ENCODE peak calls at places on chromosomes 4 and X, in nine cellular contexts. One of them, this sample, is unnamed.

GRCh38 chr4:183790661-183791060 is 114.4 kb upstream of the STOX2 start:
- DNase-seq in psoas muscle: no peak
- DNase-seq in activated T-cell treated with anti-CD3 and anti-CD28 coated beads, Interleukin-2, amount 50 U/mL, for 72 hours: no peak
- DNase-seq in activated CD4-positive, alpha-beta T cell treated with anti-CD3 and anti-CD28 coated beads, Interleukin-2, amount 10 ng/mL, durations not matched to agents 7 days and 5 days: no peak
- DNase-seq in choroid plexus epithelial cell: no peak
- DNase-seq in HuH-7.5: no peak
- DNase-seq in NB4: no peak
- DNase-seq in cardiac septum: no peak
- DNase-seq in AG04450: no peak
- DNase-seq in this sample: no peak

GRCh38 chr4:69440312-69440711 is 55.4 kb downstream of the UGT2B4 start:
- DNase-seq in psoas muscle: no peak
- DNase-seq in NB4: no peak
- DNase-seq in HuH-7.5: no peak
- DNase-seq in cardiac septum: no peak
- DNase-seq in activated CD4-positive, alpha-beta T cell treated with anti-CD3 and anti-CD28 coated beads, Interleukin-2, amount 10 ng/mL, durations not matched to agents 7 days and 5 days: no peak
- DNase-seq in activated T-cell treated with anti-CD3 and anti-CD28 coated beads, Interleukin-2, amount 50 U/mL, for 72 hours: no peak
- DNase-seq in AG04450: no peak
- DNase-seq in choroid plexus epithelial cell: no peak
- DNase-seq in this sample: no peak

GRCh38 chrX:16712116-16712824 is at the start of gene CTPS2:
- DNase-seq in NB4: peak
- DNase-seq in activated CD4-positive, alpha-beta T cell treated with anti-CD3 and anti-CD28 coated beads, Interleukin-2, amount 10 ng/mL, durations not matched to agents 7 days and 5 days: peak
- DNase-seq in AG04450: no peak
- DNase-seq in activated T-cell treated with anti-CD3 and anti-CD28 coated beads, Interleukin-2, amount 50 U/mL, for 72 hours: peak
- DNase-seq in choroid plexus epithelial cell: peak
- DNase-seq in HuH-7.5: peak
- DNase-seq in cardiac septum: peak
- DNase-seq in psoas muscle: peak
- DNase-seq in this sample: no peak

GRCh38 chrX:130094712-130095111 is 15.6 kb downstream of the ELF4 start:
- DNase-seq in cardiac septum: no peak
- DNase-seq in activated CD4-positive, alpha-beta T cell treated with anti-CD3 and anti-CD28 coated beads, Interleukin-2, amount 10 ng/mL, durations not matched to agents 7 days and 5 days: no peak
- DNase-seq in HuH-7.5: no peak
- DNase-seq in choroid plexus epithelial cell: no peak
- DNase-seq in NB4: no peak
- DNase-seq in psoas muscle: peak
- DNase-seq in activated T-cell treated with anti-CD3 and anti-CD28 coated beads, Interleukin-2, amount 50 U/mL, for 72 hours: no peak
- DNase-seq in AG04450: no peak
- DNase-seq in this sample: no peak

GRCh38 chr4:8103991-8104390 is 54.6 kb downstream of the ABLIM2 start:
- DNase-seq in cardiac septum: no peak
- DNase-seq in activated T-cell treated with anti-CD3 and anti-CD28 coated beads, Interleukin-2, amount 50 U/mL, for 72 hours: no peak
- DNase-seq in activated CD4-positive, alpha-beta T cell treated with anti-CD3 and anti-CD28 coated beads, Interleukin-2, amount 10 ng/mL, durations not matched to agents 7 days and 5 days: no peak
- DNase-seq in NB4: no peak
- DNase-seq in HuH-7.5: no peak
- DNase-seq in choroid plexus epithelial cell: no peak
- DNase-seq in AG04450: no peak
- DNase-seq in psoas muscle: peak
- DNase-seq in this sample: no peak

GRCh38 chr4:82638479-82638878 is 76.7 kb upstream of the TMEM150C start:
- DNase-seq in HuH-7.5: no peak
- DNase-seq in psoas muscle: no peak
- DNase-seq in choroid plexus epithelial cell: peak
- DNase-seq in activated T-cell treated with anti-CD3 and anti-CD28 coated beads, Interleukin-2, amount 50 U/mL, for 72 hours: no peak
- DNase-seq in NB4: peak
- DNase-seq in AG04450: no peak
- DNase-seq in activated CD4-positive, alpha-beta T cell treated with anti-CD3 and anti-CD28 coated beads, Interleukin-2, amount 10 ng/mL, durations not matched to agents 7 days and 5 days: no peak
- DNase-seq in cardiac septum: no peak
- DNase-seq in this sample: no peak

GRCh38 chrX:135185795-135186443 is 14.7 kb upstream of the CT55 start:
- DNase-seq in NB4: peak
- DNase-seq in cardiac septum: no peak
- DNase-seq in AG04450: peak
- DNase-seq in choroid plexus epithelial cell: peak
- DNase-seq in activated CD4-positive, alpha-beta T cell treated with anti-CD3 and anti-CD28 coated beads, Interleukin-2, amount 10 ng/mL, durations not matched to agents 7 days and 5 days: peak
- DNase-seq in activated T-cell treated with anti-CD3 and anti-CD28 coated beads, Interleukin-2, amount 50 U/mL, for 72 hours: peak
- DNase-seq in HuH-7.5: peak
- DNase-seq in psoas muscle: no peak
- DNase-seq in this sample: peak

GRCh38 chr4:133802741-133803140 is 398.8 kb downstream of the PABPC4L start:
- DNase-seq in NB4: no peak
- DNase-seq in psoas muscle: no peak
- DNase-seq in HuH-7.5: no peak
- DNase-seq in cardiac septum: no peak
- DNase-seq in AG04450: no peak
- DNase-seq in activated CD4-positive, alpha-beta T cell treated with anti-CD3 and anti-CD28 coated beads, Interleukin-2, amount 10 ng/mL, durations not matched to agents 7 days and 5 days: no peak
- DNase-seq in choroid plexus epithelial cell: peak
- DNase-seq in activated T-cell treated with anti-CD3 and anti-CD28 coated beads, Interleukin-2, amount 50 U/mL, for 72 hours: no peak
- DNase-seq in this sample: no peak

GRCh38 chrX:120504569-120504968 is 35.5 kb upstream of the LAMP2 start:
- DNase-seq in cardiac septum: no peak
- DNase-seq in HuH-7.5: no peak
- DNase-seq in AG04450: no peak
- DNase-seq in activated CD4-positive, alpha-beta T cell treated with anti-CD3 and anti-CD28 coated beads, Interleukin-2, amount 10 ng/mL, durations not matched to agents 7 days and 5 days: no peak
- DNase-seq in NB4: no peak
- DNase-seq in choroid plexus epithelial cell: no peak
- DNase-seq in activated T-cell treated with anti-CD3 and anti-CD28 coated beads, Interleukin-2, amount 50 U/mL, for 72 hours: no peak
- DNase-seq in psoas muscle: no peak
- DNase-seq in this sample: no peak

GRCh38 chr4:104896623-104897296 is 249.9 kb upstream of the TET2 start:
- DNase-seq in activated T-cell treated with anti-CD3 and anti-CD28 coated beads, Interleukin-2, amount 50 U/mL, for 72 hours: peak
- DNase-seq in activated CD4-positive, alpha-beta T cell treated with anti-CD3 and anti-CD28 coated beads, Interleukin-2, amount 10 ng/mL, durations not matched to agents 7 days and 5 days: no peak
- DNase-seq in NB4: no peak
- DNase-seq in psoas muscle: no peak
- DNase-seq in HuH-7.5: no peak
- DNase-seq in choroid plexus epithelial cell: no peak
- DNase-seq in AG04450: no peak
- DNase-seq in cardiac septum: no peak
- DNase-seq in this sample: no peak

GRCh38 chr4:128718793-128719192 is 90.7 kb upstream of the JADE1 start:
- DNase-seq in NB4: no peak
- DNase-seq in cardiac septum: no peak
- DNase-seq in activated T-cell treated with anti-CD3 and anti-CD28 coated beads, Interleukin-2, amount 50 U/mL, for 72 hours: no peak
- DNase-seq in activated CD4-positive, alpha-beta T cell treated with anti-CD3 and anti-CD28 coated beads, Interleukin-2, amount 10 ng/mL, durations not matched to agents 7 days and 5 days: no peak
- DNase-seq in psoas muscle: no peak
- DNase-seq in AG04450: peak
- DNase-seq in choroid plexus epithelial cell: peak
- DNase-seq in HuH-7.5: no peak
- DNase-seq in this sample: peak

GRCh38 chrX:150018931-150019331 is 80.6 kb upstream of the EOLA2 start:
- DNase-seq in activated T-cell treated with anti-CD3 and anti-CD28 coated beads, Interleukin-2, amount 50 U/mL, for 72 hours: no peak
- DNase-seq in psoas muscle: no peak
- DNase-seq in cardiac septum: no peak
- DNase-seq in choroid plexus epithelial cell: peak
- DNase-seq in HuH-7.5: no peak
- DNase-seq in activated CD4-positive, alpha-beta T cell treated with anti-CD3 and anti-CD28 coated beads, Interleukin-2, amount 10 ng/mL, durations not matched to agents 7 days and 5 days: no peak
- DNase-seq in AG04450: peak
- DNase-seq in NB4: no peak
- DNase-seq in this sample: no peak

GRCh38 chrX:119497185-119497584 is 28.9 kb downstream of the SLC25A5 start:
- DNase-seq in activated T-cell treated with anti-CD3 and anti-CD28 coated beads, Interleukin-2, amount 50 U/mL, for 72 hours: no peak
- DNase-seq in cardiac septum: no peak
- DNase-seq in HuH-7.5: no peak
- DNase-seq in choroid plexus epithelial cell: no peak
- DNase-seq in AG04450: no peak
- DNase-seq in psoas muscle: no peak
- DNase-seq in activated CD4-positive, alpha-beta T cell treated with anti-CD3 and anti-CD28 coated beads, Interleukin-2, amount 10 ng/mL, durations not matched to agents 7 days and 5 days: no peak
- DNase-seq in NB4: peak
- DNase-seq in this sample: no peak

GRCh38 chr4:104971458-104971857 is 175.2 kb upstream of the TET2 start:
- DNase-seq in activated T-cell treated with anti-CD3 and anti-CD28 coated beads, Interleukin-2, amount 50 U/mL, for 72 hours: no peak
- DNase-seq in activated CD4-positive, alpha-beta T cell treated with anti-CD3 and anti-CD28 coated beads, Interleukin-2, amount 10 ng/mL, durations not matched to agents 7 days and 5 days: no peak
- DNase-seq in HuH-7.5: no peak
- DNase-seq in choroid plexus epithelial cell: no peak
- DNase-seq in cardiac septum: no peak
- DNase-seq in psoas muscle: no peak
- DNase-seq in AG04450: no peak
- DNase-seq in NB4: no peak
- DNase-seq in this sample: no peak

GRCh38 chrX:47212381-47213293 is 5.8 kb upstream of the CDK16 start:
- DNase-seq in AG04450: no peak
- DNase-seq in psoas muscle: no peak
- DNase-seq in cardiac septum: no peak
- DNase-seq in activated CD4-positive, alpha-beta T cell treated with anti-CD3 and anti-CD28 coated beads, Interleukin-2, amount 10 ng/mL, durations not matched to agents 7 days and 5 days: no peak
- DNase-seq in HuH-7.5: no peak
- DNase-seq in NB4: no peak
- DNase-seq in choroid plexus epithelial cell: no peak
- DNase-seq in activated T-cell treated with anti-CD3 and anti-CD28 coated beads, Interleukin-2, amount 50 U/mL, for 72 hours: no peak
- DNase-seq in this sample: no peak

GRCh38 chrX:1178580-1179057 is 33.8 kb downstream of the CRLF2 start:
- DNase-seq in activated CD4-positive, alpha-beta T cell treated with anti-CD3 and anti-CD28 coated beads, Interleukin-2, amount 10 ng/mL, durations not matched to agents 7 days and 5 days: peak
- DNase-seq in AG04450: no peak
- DNase-seq in HuH-7.5: no peak
- DNase-seq in cardiac septum: no peak
- DNase-seq in psoas muscle: no peak
- DNase-seq in choroid plexus epithelial cell: peak
- DNase-seq in NB4: peak
- DNase-seq in activated T-cell treated with anti-CD3 and anti-CD28 coated beads, Interleukin-2, amount 50 U/mL, for 72 hours: no peak
- DNase-seq in this sample: no peak

GRCh38 chr4:48653217-48654014 is 126.7 kb downstream of the FRYL start:
- DNase-seq in AG04450: peak
- DNase-seq in activated T-cell treated with anti-CD3 and anti-CD28 coated beads, Interleukin-2, amount 50 U/mL, for 72 hours: no peak
- DNase-seq in psoas muscle: peak
- DNase-seq in HuH-7.5: no peak
- DNase-seq in cardiac septum: peak
- DNase-seq in choroid plexus epithelial cell: peak
- DNase-seq in NB4: peak
- DNase-seq in activated CD4-positive, alpha-beta T cell treated with anti-CD3 and anti-CD28 coated beads, Interleukin-2, amount 10 ng/mL, durations not matched to agents 7 days and 5 days: no peak
- DNase-seq in this sample: no peak

This sample was measured in GM04504.